ENCODE peak calls at places on chromosomes 4 and X, in five cellular contexts. One of them, this sample, is unnamed.

GRCh38 chr4:8089862-8090261 is 68.8 kb downstream of the ABLIM2 start:
- DNase-seq in HFF-Myc: no peak
- DNase-seq in MCF 10A: no peak
- DNase-seq in CD8-positive, alpha-beta T cell: no peak
- DNase-seq in MM.1S: no peak
- DNase-seq in this sample: no peak

GRCh38 chr4:76663794-76664193 is 228.8 kb downstream of the SHROOM3 start:
- DNase-seq in HFF-Myc: no peak
- DNase-seq in MCF 10A: no peak
- DNase-seq in CD8-positive, alpha-beta T cell: no peak
- DNase-seq in MM.1S: no peak
- DNase-seq in this sample: no peak

GRCh38 chr4:13483142-13484044 is 747 bp downstream of the RAB28 start:
- DNase-seq in HFF-Myc: peak
- DNase-seq in MCF 10A: peak
- DNase-seq in CD8-positive, alpha-beta T cell: no peak
- DNase-seq in MM.1S: peak
- DNase-seq in this sample: no peak

GRCh38 chr4:109313168-109314133 is 11.0 kb upstream of the COL25A1 start:
- DNase-seq in HFF-Myc: no peak
- DNase-seq in MCF 10A: no peak
- DNase-seq in CD8-positive, alpha-beta T cell: no peak
- DNase-seq in MM.1S: no peak
- DNase-seq in this sample: no peak

GRCh38 chr4:4867745-4868505 is 8.5 kb downstream of the MSX1 start:
- DNase-seq in HFF-Myc: no peak
- DNase-seq in MCF 10A: no peak
- DNase-seq in CD8-positive, alpha-beta T cell: no peak
- DNase-seq in MM.1S: no peak
- DNase-seq in this sample: peak

GRCh38 chrX:118973389-118974087 is 880 bp upstream of the LONRF3 start:
- DNase-seq in HFF-Myc: no peak
- DNase-seq in MCF 10A: no peak
- DNase-seq in CD8-positive, alpha-beta T cell: no peak
- DNase-seq in MM.1S: no peak
- DNase-seq in this sample: no peak

GRCh38 chrX:153687121-153688039 is at the start of gene SLC6A8:
- DNase-seq in HFF-Myc: no peak
- DNase-seq in MCF 10A: peak
- DNase-seq in CD8-positive, alpha-beta T cell: no peak
- DNase-seq in MM.1S: peak
- DNase-seq in this sample: peak

GRCh38 chrX:116204947-116205346 is 34.4 kb downstream of the AGTR2 start:
- DNase-seq in HFF-Myc: no peak
- DNase-seq in MCF 10A: peak
- DNase-seq in CD8-positive, alpha-beta T cell: no peak
- DNase-seq in MM.1S: peak
- DNase-seq in this sample: peak

GRCh38 chrX:55486736-55487135 is 2.9 kb downstream of the USP51 start:
- DNase-seq in HFF-Myc: no peak
- DNase-seq in MCF 10A: no peak
- DNase-seq in CD8-positive, alpha-beta T cell: no peak
- DNase-seq in MM.1S: no peak
- DNase-seq in this sample: no peak

GRCh38 chr4:163269874-163270273 is 62.5 kb downstream of the NPY1R start:
- DNase-seq in HFF-Myc: no peak
- DNase-seq in MCF 10A: no peak
- DNase-seq in CD8-positive, alpha-beta T cell: no peak
- DNase-seq in MM.1S: no peak
- DNase-seq in this sample: no peak

GRCh38 chrX:72372735-72373134 is 67.0 kb upstream of the CITED1 start:
- DNase-seq in HFF-Myc: no peak
- DNase-seq in MCF 10A: no peak
- DNase-seq in CD8-positive, alpha-beta T cell: no peak
- DNase-seq in MM.1S: no peak
- DNase-seq in this sample: no peak

GRCh38 chr4:112753333-112753732 is 116.4 kb downstream of the LARP7 start:
- DNase-seq in HFF-Myc: no peak
- DNase-seq in MCF 10A: no peak
- DNase-seq in CD8-positive, alpha-beta T cell: no peak
- DNase-seq in MM.1S: no peak
- DNase-seq in this sample: no peak

GRCh38 chrX:110563276-110563675 is 204.6 kb downstream of the RTL9 start:
- DNase-seq in HFF-Myc: no peak
- DNase-seq in MCF 10A: no peak
- DNase-seq in CD8-positive, alpha-beta T cell: no peak
- DNase-seq in MM.1S: no peak
- DNase-seq in this sample: no peak

GRCh38 chr4:184439856-184440592 is 34.3 kb downstream of the IRF2 start:
- DNase-seq in HFF-Myc: no peak
- DNase-seq in MCF 10A: no peak
- DNase-seq in CD8-positive, alpha-beta T cell: no peak
- DNase-seq in MM.1S: no peak
- DNase-seq in this sample: no peak

GRCh38 chrX:9148626-9149385 is 114.9 kb upstream of the FAM9B start:
- DNase-seq in HFF-Myc: no peak
- DNase-seq in MCF 10A: peak
- DNase-seq in CD8-positive, alpha-beta T cell: no peak
- DNase-seq in MM.1S: no peak
- DNase-seq in this sample: no peak

GRCh38 chr4:141885112-141885511 is 248.7 kb downstream of the IL15 start:
- DNase-seq in HFF-Myc: no peak
- DNase-seq in MCF 10A: no peak
- DNase-seq in CD8-positive, alpha-beta T cell: no peak
- DNase-seq in MM.1S: no peak
- DNase-seq in this sample: no peak

GRCh38 chr4:125826801-125827200 is 512.0 kb downstream of the FAT4 start:
- DNase-seq in HFF-Myc: no peak
- DNase-seq in MCF 10A: no peak
- DNase-seq in CD8-positive, alpha-beta T cell: no peak
- DNase-seq in MM.1S: no peak
- DNase-seq in this sample: no peak

GRCh38 chr4:26320159-26320452 is 708 bp upstream of the RBPJ start:
- DNase-seq in HFF-Myc: no peak
- DNase-seq in MCF 10A: no peak
- DNase-seq in CD8-positive, alpha-beta T cell: no peak
- DNase-seq in MM.1S: peak
- DNase-seq in this sample: peak

GRCh38 chrX:150935466-150935865 is 37.0 kb upstream of the CD99L2 start:
- DNase-seq in HFF-Myc: no peak
- DNase-seq in MCF 10A: peak
- DNase-seq in CD8-positive, alpha-beta T cell: no peak
- DNase-seq in MM.1S: no peak
- DNase-seq in this sample: no peak

GRCh38 chr4:972651-973424 is 531 bp downstream of the DGKQ start:
- DNase-seq in HFF-Myc: no peak
- DNase-seq in MCF 10A: peak
- DNase-seq in CD8-positive, alpha-beta T cell: peak
- DNase-seq in MM.1S: no peak
- DNase-seq in this sample: peak

GRCh38 chrX:138858438-138858837 is 146.9 kb upstream of the FGF13 start:
- DNase-seq in HFF-Myc: no peak
- DNase-seq in MCF 10A: peak
- DNase-seq in CD8-positive, alpha-beta T cell: no peak
- DNase-seq in MM.1S: no peak
- DNase-seq in this sample: no peak

GRCh38 chr4:74449571-74450297 is 4.8 kb downstream of the AREG start:
- DNase-seq in HFF-Myc: no peak
- DNase-seq in MCF 10A: peak
- DNase-seq in CD8-positive, alpha-beta T cell: no peak
- DNase-seq in MM.1S: no peak
- DNase-seq in this sample: no peak

GRCh38 chrX:19840899-19841648 is 46.3 kb downstream of the SH3KBP1 start:
- DNase-seq in HFF-Myc: no peak
- DNase-seq in MCF 10A: no peak
- DNase-seq in CD8-positive, alpha-beta T cell: no peak
- DNase-seq in MM.1S: peak
- DNase-seq in this sample: no peak

GRCh38 chr4:8109406-8110065 is 49.1 kb downstream of the ABLIM2 start:
- DNase-seq in HFF-Myc: no peak
- DNase-seq in MCF 10A: no peak
- DNase-seq in CD8-positive, alpha-beta T cell: no peak
- DNase-seq in MM.1S: no peak
- DNase-seq in this sample: no peak

DNA sequence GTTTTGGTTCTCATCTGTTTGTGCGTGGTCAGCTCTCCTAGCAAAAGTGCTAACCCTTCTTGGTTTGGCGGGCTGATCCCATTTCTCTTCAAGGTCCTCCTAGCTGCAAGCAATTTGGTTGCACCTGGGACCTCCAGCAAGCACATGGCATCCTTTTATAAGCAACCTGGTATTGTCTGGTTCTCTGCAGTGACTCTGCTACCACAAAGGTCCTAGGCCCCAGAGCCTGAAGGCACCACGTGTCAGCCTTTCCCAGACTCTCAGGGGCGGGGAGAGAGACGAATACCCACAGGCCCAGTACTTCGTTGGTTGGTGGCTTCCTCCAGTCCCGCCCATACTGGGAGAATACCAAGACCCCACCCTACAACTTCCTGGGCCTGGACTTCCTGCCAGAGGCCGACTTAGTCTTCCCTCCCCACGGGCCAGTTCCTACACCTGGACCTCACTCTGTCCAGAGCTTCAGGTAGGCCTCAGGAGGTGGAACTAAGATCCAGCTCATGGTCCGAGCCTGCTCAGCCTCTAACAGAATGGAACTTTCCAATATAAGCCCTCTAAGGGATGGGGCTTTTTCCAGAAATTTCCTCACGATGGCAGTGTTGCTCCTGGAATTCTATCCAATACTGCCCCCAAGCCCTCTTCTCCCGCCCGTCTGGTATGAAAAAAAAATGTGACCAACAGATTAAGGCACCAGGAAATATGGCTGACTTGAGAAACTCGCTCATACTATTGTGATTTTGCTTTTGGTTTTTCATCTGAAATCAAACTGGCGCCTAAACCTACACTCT is 192.5 kb upstream of the STK26 start:
- DNase-seq in HFF-Myc: no peak
- DNase-seq in MCF 10A: peak
- DNase-seq in CD8-positive, alpha-beta T cell: no peak
- DNase-seq in MM.1S: peak
- DNase-seq in this sample: peak
- TF ChIP-seq CTCF in HFF-Myc: no peak
- TF ChIP-seq CTCF in MCF 10A: no peak
- TF ChIP-seq CTCF in CD8-positive, alpha-beta T cell: no peak
- TF ChIP-seq CTCF in MM.1S: peak
- TF ChIP-seq CTCF in this sample: no peak

GRCh38 chr4:81601270-81601694 is 129.6 kb upstream of the RASGEF1B start:
- DNase-seq in HFF-Myc: no peak
- DNase-seq in MCF 10A: no peak
- DNase-seq in CD8-positive, alpha-beta T cell: no peak
- DNase-seq in MM.1S: no peak
- DNase-seq in this sample: no peak
- TF ChIP-seq CTCF in HFF-Myc: no peak
- TF ChIP-seq CTCF in MCF 10A: no peak
- TF ChIP-seq CTCF in CD8-positive, alpha-beta T cell: no peak
- TF ChIP-seq CTCF in MM.1S: no peak
- TF ChIP-seq CTCF in this sample: no peak

GRCh38 chrX:113260474-113260873 is 419.8 kb upstream of the AMOT start:
- DNase-seq in HFF-Myc: no peak
- DNase-seq in MCF 10A: peak
- DNase-seq in CD8-positive, alpha-beta T cell: no peak
- DNase-seq in MM.1S: peak
- DNase-seq in this sample: no peak
- TF ChIP-seq CTCF in HFF-Myc: no peak
- TF ChIP-seq CTCF in MCF 10A: no peak
- TF ChIP-seq CTCF in CD8-positive, alpha-beta T cell: no peak
- TF ChIP-seq CTCF in MM.1S: peak
- TF ChIP-seq CTCF in this sample: no peak

GRCh38 chrX:40552768-40553167 is 28.0 kb upstream of the ATP6AP2 start:
- DNase-seq in HFF-Myc: no peak
- DNase-seq in MCF 10A: peak
- DNase-seq in CD8-positive, alpha-beta T cell: no peak
- DNase-seq in MM.1S: no peak
- DNase-seq in this sample: no peak
- TF ChIP-seq CTCF in HFF-Myc: peak
- TF ChIP-seq CTCF in MCF 10A: peak
- TF ChIP-seq CTCF in CD8-positive, alpha-beta T cell: no peak
- TF ChIP-seq CTCF in MM.1S: peak
- TF ChIP-seq CTCF in this sample: no peak